ENCODE peak calls at places on chromosome 7, in four cellular contexts. P is NCI-H774; I is activated CD4-positive, alpha-beta T cell treated with anti-CD3 and anti-CD28 coated beads for 1 hour; Q is stimulated activated CD8-positive, alpha-beta memory T cell treated with anti-CD3 and anti-CD28 coated beads, Interleukin-4, amount 100 ng/mL, for 24 hours. X is an unnamed sample.

GRCh38 chr7:46478046-46478445 is 557.0 kb upstream of the IGFBP3 start:
- DNase-seq in P (no peak), I (no peak), Q (no peak), X (peak)

GRCh38 chr7:101891936-101892640 is 74.7 kb downstream of the CUX1 start:
- DNase-seq in P (no peak), I (no peak), Q (no peak), X (no peak)

GRCh38 chr7:1725766-1726630 is 55.9 kb downstream of the ELFN1 start:
- DNase-seq in P (no peak), I (no peak), Q (no peak), X (no peak)

GRCh38 chr7:157690833-157691382 is 354.1 kb downstream of the DNAJB6 start:
- DNase-seq in P (peak), I (no peak), Q (no peak), X (peak)

GRCh38 chr7:55572378-55573233 is at the start of gene VOPP1:
- DNase-seq in P (peak), I (peak), Q (peak), X (no peak)

GRCh38 chr7:133771778-133772421 is 355.2 kb upstream of the LRGUK start:
- DNase-seq in P (no peak), I (no peak), Q (no peak), X (no peak)

GRCh38 chr7:76310102-76310957 is 7.9 kb downstream of the HSPB1 start:
- DNase-seq in P (peak), I (no peak), Q (no peak), X (no peak)

GRCh38 chr7:2037805-2038635 is 194.7 kb downstream of the MAD1L1 start:
- DNase-seq in P (no peak), I (no peak), Q (no peak), X (peak)

GRCh38 chr7:95303501-95303900 is 20.8 kb downstream of the PON1 start:
- DNase-seq in P (no peak), I (no peak), Q (no peak), X (no peak)

GRCh38 chr7:153381275-153382119 is 621.9 kb downstream of the ACTR3B start:
- DNase-seq in P (peak), I (no peak), Q (no peak), X (no peak)

GRCh38 chr7:74454059-74454947 is 597 bp downstream of the GTF2IRD1 start:
- DNase-seq in P (no peak), I (no peak), Q (no peak), X (no peak)

GRCh38 chr7:95718556-95719410 is 53.6 kb upstream of the DYNC1I1 start:
- DNase-seq in P (peak), I (no peak), Q (no peak), X (no peak)

GRCh38 chr7:34187908-34188307 is 282.6 kb downstream of the BMPER start:
- DNase-seq in P (no peak), I (no peak), Q (no peak), X (no peak)

GRCh38 chr7:150329331-150330106 is 6.2 kb upstream of the ACTR3C start:
- DNase-seq in P (no peak), I (no peak), Q (no peak), X (no peak)

GRCh38 chr7:36487756-36488336 is 98.2 kb downstream of the ANLN start:
- DNase-seq in P (peak), I (no peak), Q (no peak), X (peak)

GRCh38 chr7:98194672-98195457 is 16.4 kb upstream of the BHLHA15 start:
- DNase-seq in P (no peak), I (no peak), Q (no peak), X (no peak)

GRCh38 chr7:94258418-94258817 is 136.3 kb upstream of the COL1A2 start:
- DNase-seq in P (no peak), I (no peak), Q (no peak), X (no peak)

GRCh38 chr7:88432321-88432720 is 125.6 kb upstream of the STEAP4 start:
- DNase-seq in P (no peak), I (no peak), Q (no peak), X (no peak)

GRCh38 chr7:102991540-102992214 is 78.9 kb downstream of the LRRC17 start:
- DNase-seq in P (peak), I (no peak), Q (no peak), X (peak)

GRCh38 chr7:70599446-70600190 is 532.3 kb upstream of the GALNT17 start:
- DNase-seq in P (no peak), I (no peak), Q (no peak), X (no peak)

GRCh38 chr7:23220690-23221305 is 25.8 kb upstream of the GPNMB start:
- DNase-seq in P (no peak), I (no peak), Q (no peak), X (no peak)

GRCh38 chr7:108618056-108618455 is 48.4 kb downstream of the DNAJB9 start:
- DNase-seq in P (no peak), I (no peak), Q (no peak), X (no peak)

GRCh38 chr7:22563621-22564241 is 63.7 kb upstream of the STEAP1B start:
- DNase-seq in P (peak), I (no peak), Q (no peak), X (no peak)

GRCh38 chr7:31096198-31096881 is 44.2 kb downstream of the ADCYAP1R1 start:
- DNase-seq in P (no peak), I (no peak), Q (no peak), X (no peak)

GRCh38 chr7:136997735-136998134 is 129.3 kb downstream of the CHRM2 start:
- DNase-seq in P (no peak), I (no peak), Q (no peak), X (no peak)

GRCh38 chr7:90445633-90446032 is 23.8 kb upstream of the PTTG1IP2 start:
- DNase-seq in P (no peak), I (no peak), Q (no peak), X (no peak)

GRCh38 chr7:105876964-105877601 is 684 bp upstream of the ATXN7L1 start:
- DNase-seq in P (no peak), I (no peak), Q (no peak), X (no peak)

GRCh38 chr7:46586406-46586805 is 665.3 kb upstream of the IGFBP3 start:
- DNase-seq in P (no peak), I (no peak), Q (no peak), X (no peak)